ENCODE peak calls at places on chromosomes 13 and 19, in four cellular contexts. One of them, this sample, is unnamed.

GRCh38 chr13:73220966-73221720 is 162.3 kb downstream of the KLF5 start:
- DNase-seq in IMR-90: peak; percentile 41
- DNase-seq in cardiac muscle cell: no peak
- DNase-seq in psoas muscle: no peak
- DNase-seq in this sample: no peak

GRCh38 chr13:46296920-46297319 is 85.2 kb downstream of the LRRC63 start:
- DNase-seq in psoas muscle: no peak
- DNase-seq in cardiac muscle cell: no peak
- DNase-seq in IMR-90: peak; percentile 67
- DNase-seq in this sample: peak; percentile 24

GRCh38 chr19:37304190-37304883 is 66.6 kb upstream of the ZNF527 start:
- DNase-seq in cardiac muscle cell: peak; percentile 81
- DNase-seq in psoas muscle: peak; percentile 56
- DNase-seq in IMR-90: no peak
- DNase-seq in this sample: no peak

GRCh38 chr19:42252365-42253244 is 2.3 kb downstream of the ERF start:
- DNase-seq in cardiac muscle cell: peak; percentile 71
- DNase-seq in IMR-90: peak; percentile 68
- DNase-seq in psoas muscle: no peak
- DNase-seq in this sample: no peak

GRCh38 chr13:100565291-100565690 is 23.3 kb downstream of the GGACT start:
- DNase-seq in psoas muscle: no peak
- DNase-seq in cardiac muscle cell: no peak
- DNase-seq in IMR-90: no peak
- DNase-seq in this sample: no peak

GRCh38 chr13:112772539-112772909 is 82.7 kb downstream of the ATP11A start:
- DNase-seq in psoas muscle: no peak
- DNase-seq in IMR-90: no peak
- DNase-seq in cardiac muscle cell: no peak
- DNase-seq in this sample: no peak

GRCh38 chr13:114151565-114152284 is 19.3 kb upstream of the RASA3 start:
- DNase-seq in IMR-90: no peak
- DNase-seq in cardiac muscle cell: peak; percentile 32
- DNase-seq in psoas muscle: peak; percentile 75
- DNase-seq in this sample: no peak

GRCh38 chr19:44696939-44697669 is 1.8 kb upstream of the CEACAM16 start:
- DNase-seq in cardiac muscle cell: no peak
- DNase-seq in psoas muscle: no peak
- DNase-seq in IMR-90: no peak
- DNase-seq in this sample: no peak

GRCh38 chr19:1003283-1003682 is 3.1 kb downstream of the GRIN3B start:
- DNase-seq in cardiac muscle cell: no peak
- DNase-seq in IMR-90: no peak
- DNase-seq in psoas muscle: no peak
- DNase-seq in this sample: no peak

GRCh38 chr19:15265849-15266248 is 33.6 kb upstream of the EPHX3 start:
- DNase-seq in cardiac muscle cell: no peak
- DNase-seq in IMR-90: peak; percentile 98
- DNase-seq in psoas muscle: peak; percentile 96
- DNase-seq in this sample: peak; percentile 96

GRCh38 chr19:53308339-53308811 is 25.2 kb upstream of the ZNF845 start:
- DNase-seq in psoas muscle: no peak
- DNase-seq in IMR-90: no peak
- DNase-seq in cardiac muscle cell: peak; percentile 66
- DNase-seq in this sample: no peak
- TF ChIP-seq CTCF in psoas muscle: peak; percentile 9
- TF ChIP-seq CTCF in IMR-90: no peak
- TF ChIP-seq CTCF in cardiac muscle cell: no peak
- TF ChIP-seq CTCF in this sample: peak; percentile 17

GRCh38 chr13:79379274-79379673 is 26.8 kb downstream of the RBM26 start:
- DNase-seq in cardiac muscle cell: no peak
- DNase-seq in psoas muscle: no peak
- DNase-seq in IMR-90: no peak
- DNase-seq in this sample: no peak

GRCh38 chr13:79369226-79369625 is 36.8 kb downstream of the RBM26 start:
- DNase-seq in cardiac muscle cell: no peak
- DNase-seq in IMR-90: no peak
- DNase-seq in psoas muscle: no peak
- DNase-seq in this sample: no peak

GRCh38 chr13:79373916-79374315 is 32.1 kb downstream of the RBM26 start:
- DNase-seq in IMR-90: no peak
- DNase-seq in psoas muscle: no peak
- DNase-seq in cardiac muscle cell: no peak
- DNase-seq in this sample: no peak

GRCh38 chr13:79374578-79374977 is 31.5 kb downstream of the RBM26 start:
- DNase-seq in IMR-90: no peak
- DNase-seq in cardiac muscle cell: no peak
- DNase-seq in psoas muscle: no peak
- DNase-seq in this sample: no peak
- H3K27ac ChIP-seq in IMR-90: no peak overlapping the region
- H3K27ac ChIP-seq in cardiac muscle cell: peak overlapping the region; percentile 53
- H3K27ac ChIP-seq in psoas muscle: no peak overlapping the region
- H3K27ac ChIP-seq in this sample: no peak overlapping the region

GRCh38 chr13:37870895-37871550 is 1.5 kb upstream of the TRPC4 start:
- DNase-seq in IMR-90: peak; percentile 79
- DNase-seq in psoas muscle: no peak
- DNase-seq in cardiac muscle cell: no peak
- DNase-seq in this sample: no peak

GRCh38 chr13:37868691-37869505 is 674 bp downstream of the TRPC4 start:
- DNase-seq in cardiac muscle cell: peak; percentile 8
- DNase-seq in psoas muscle: no peak
- DNase-seq in IMR-90: peak; percentile 50
- DNase-seq in this sample: no peak

GRCh38 chr13:37870489-37870845 is 895 bp upstream of the TRPC4 start:
- DNase-seq in psoas muscle: no peak
- DNase-seq in IMR-90: no peak
- DNase-seq in cardiac muscle cell: no peak
- DNase-seq in this sample: no peak

GRCh38 chr13:37869506-37869755 is 141 bp downstream of the TRPC4 start:
- DNase-seq in IMR-90: no peak
- DNase-seq in cardiac muscle cell: peak; percentile 10
- DNase-seq in psoas muscle: no peak
- DNase-seq in this sample: no peak

DNA sequence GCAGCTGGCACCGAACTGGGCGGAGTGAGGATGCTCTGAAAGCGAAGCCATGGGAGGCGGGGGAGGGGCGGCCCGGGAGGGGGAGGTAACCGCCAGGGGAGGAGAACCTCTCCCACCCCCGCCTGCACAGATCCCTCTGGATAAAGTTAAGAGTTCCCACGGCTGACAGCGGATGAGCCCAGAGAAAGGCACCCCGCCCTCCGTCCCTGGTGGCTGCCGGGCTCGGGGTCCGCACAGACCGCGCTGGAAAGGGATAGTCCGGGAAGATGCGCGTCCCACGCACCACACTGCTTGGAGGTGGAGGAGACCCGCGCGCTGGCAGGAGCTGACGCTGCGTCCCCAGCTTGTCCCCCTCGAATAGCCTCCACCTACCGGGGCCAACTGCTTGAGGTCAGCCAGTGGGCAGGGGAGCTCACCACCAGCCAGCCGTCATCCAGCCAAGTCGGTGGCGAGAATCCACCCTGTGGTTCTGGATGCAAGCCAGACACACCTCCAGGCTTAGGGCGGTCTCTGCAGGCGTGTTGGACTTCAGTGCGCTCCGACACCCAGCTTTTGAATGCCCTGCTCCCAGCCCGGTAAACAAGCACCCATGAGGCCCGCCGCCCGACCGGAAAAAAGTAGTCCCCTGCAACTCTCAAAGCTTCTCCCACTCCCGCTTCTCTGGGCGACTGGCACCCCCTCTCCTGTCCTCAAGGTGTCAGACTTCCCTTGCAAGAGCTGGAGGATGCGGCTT is at the start of gene TRPC4:
- DNase-seq in IMR-90: peak; percentile 59
- DNase-seq in cardiac muscle cell: peak; percentile 59
- DNase-seq in psoas muscle: peak; percentile 49
- DNase-seq in this sample: no peak
- H3K4me3 ChIP-seq in IMR-90: peak within 1 kb of the TSS; percentile 55
- H3K4me3 ChIP-seq in cardiac muscle cell: peak within 1 kb of the TSS; percentile 44
- H3K4me3 ChIP-seq in psoas muscle: peak within 1 kb of the TSS; percentile 58
- H3K4me3 ChIP-seq in this sample: peak within 1 kb of the TSS; percentile 76

DNA sequence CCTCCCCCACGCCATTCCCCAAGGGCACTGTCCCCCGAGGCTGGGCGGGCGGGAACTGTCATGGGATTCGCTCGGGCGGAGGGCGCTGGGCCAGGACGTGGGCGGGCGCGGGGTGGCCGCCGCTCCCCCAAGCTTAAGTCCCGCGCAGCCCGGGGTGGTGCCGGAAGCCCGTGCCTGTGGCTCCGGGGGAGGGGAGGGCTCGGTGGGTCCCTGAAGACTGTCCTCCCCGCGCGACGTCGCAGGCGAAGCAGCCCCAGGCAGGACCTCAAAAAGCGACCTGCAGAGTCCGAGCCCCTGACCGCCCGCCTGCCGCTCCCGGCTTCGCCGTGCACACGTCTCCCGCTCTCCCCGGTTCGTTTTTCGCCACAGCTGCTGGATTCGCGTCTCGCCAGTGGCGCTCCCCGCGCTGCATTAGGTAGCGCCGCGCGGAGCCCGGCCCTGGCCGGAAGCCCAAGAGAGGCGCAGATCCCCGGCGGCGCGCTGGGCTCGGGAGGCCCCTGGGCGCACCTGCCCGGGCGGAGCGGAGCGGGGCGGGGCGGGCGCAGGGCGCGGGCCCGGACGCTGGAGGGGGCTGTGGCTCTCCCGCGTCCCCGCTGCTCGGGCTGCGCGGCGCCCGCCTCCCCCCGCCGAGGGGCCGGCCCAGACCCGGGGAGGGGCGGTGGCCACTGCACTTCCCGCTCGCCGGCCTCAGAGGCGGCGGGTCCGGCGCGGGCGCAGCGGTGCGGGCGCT is at the start of gene FARP1:
- DNase-seq in cardiac muscle cell: peak; percentile 91
- DNase-seq in IMR-90: peak; percentile 65
- DNase-seq in psoas muscle: peak; percentile 81
- DNase-seq in this sample: no peak
- TF ChIP-seq CTCF in cardiac muscle cell: peak; percentile 9
- TF ChIP-seq CTCF in IMR-90: peak; percentile 66
- TF ChIP-seq CTCF in psoas muscle: peak; percentile 47
- TF ChIP-seq CTCF in this sample: peak; percentile 15

GRCh38 chr13:98335721-98336120 is 158.7 kb upstream of the RNF113B start:
- DNase-seq in psoas muscle: no peak
- DNase-seq in IMR-90: no peak
- DNase-seq in cardiac muscle cell: no peak
- DNase-seq in this sample: no peak
- H3K27ac ChIP-seq in psoas muscle: no peak overlapping the region
- H3K27ac ChIP-seq in IMR-90: no peak overlapping the region
- H3K27ac ChIP-seq in cardiac muscle cell: no peak overlapping the region
- H3K27ac ChIP-seq in this sample: no peak overlapping the region

DNA sequence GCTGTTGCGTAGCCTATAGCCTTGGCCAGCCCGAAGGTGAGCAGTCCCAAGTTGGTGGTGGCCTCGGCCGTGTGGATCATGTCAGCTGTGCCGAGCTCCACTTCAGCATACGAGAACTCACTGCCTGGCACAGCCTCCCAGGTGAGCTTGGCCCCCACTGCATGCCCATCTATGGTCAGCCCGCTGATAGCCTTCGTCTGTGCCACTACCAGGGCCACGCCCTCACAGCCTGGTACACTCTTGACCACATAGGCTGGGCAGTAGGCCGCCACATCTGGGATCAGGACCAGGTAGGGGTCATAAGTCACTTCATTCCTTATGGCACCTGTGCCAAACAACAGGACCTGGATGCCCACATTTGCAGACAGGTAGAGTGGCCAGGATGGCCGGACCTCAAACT is 7.4 kb downstream of the FCGBP start:
- DNase-seq in psoas muscle: no peak
- DNase-seq in cardiac muscle cell: no peak
- DNase-seq in IMR-90: no peak
- DNase-seq in this sample: no peak
- H3K4me3 ChIP-seq in psoas muscle: no peak overlapping the region
- H3K4me3 ChIP-seq in cardiac muscle cell: no peak overlapping the region
- H3K4me3 ChIP-seq in IMR-90: no peak overlapping the region
- H3K4me3 ChIP-seq in this sample: no peak overlapping the region